ENCODE peak calls at places on chromosomes 3 and 15, in four cellular contexts. Q is heart right ventricle, W is fibroblast of lung, B is psoas muscle. P is an unnamed sample.

GRCh38 chr3:128323206-128324081 is 143.2 kb downstream of the DNAJB8 start:
- DNase-seq in Q (no peak), B (no peak), W (no peak), P (no peak)

GRCh38 chr15:69424748-69425413 is 10.7 kb downstream of the KIF23 start:
- DNase-seq in W (peak), B (no peak), Q (no peak), P (peak)

GRCh38 chr3:73497646-73498406 is 126.9 kb downstream of the PDZRN3 start:
- DNase-seq in W (no peak), B (no peak), Q (no peak), P (no peak)

GRCh38 chr3:57059416-57059815 is 1.0 kb upstream of the SPATA12 start:
- DNase-seq in Q (no peak), W (no peak), B (no peak), P (no peak)

GRCh38 chr15:100726426-100727190 is 124.2 kb downstream of the ASB7 start:
- DNase-seq in Q (no peak), W (peak), B (no peak), P (peak)

GRCh38 chr15:40103864-40104271 is 4.8 kb downstream of the BMF start:
- DNase-seq in B (no peak), Q (no peak), W (peak), P (no peak)

GRCh38 chr3:160319322-160319721 is 79.7 kb downstream of the IFT80 start:
- DNase-seq in B (no peak), W (peak), Q (no peak), P (no peak)

GRCh38 chr15:75916978-75917377 is 13.3 kb downstream of the FBXO22 start:
- DNase-seq in W (no peak), Q (no peak), B (no peak), P (no peak)

GRCh38 chr15:89018235-89018634 is 70.0 kb upstream of the ABHD2 start:
- DNase-seq in B (peak), W (peak), Q (peak), P (no peak)

GRCh38 chr3:52829906-52830463 is 487 bp downstream of the ITIH4 start:
- DNase-seq in W (no peak), Q (no peak), B (no peak), P (no peak)

GRCh38 chr3:64533565-64534317 is 154.1 kb downstream of the ADAMTS9 start:
- DNase-seq in B (peak), W (peak), Q (peak), P (peak)

GRCh38 chr3:147925272-147925671 is 516.1 kb downstream of the ZIC1 start:
- DNase-seq in Q (no peak), B (no peak), W (peak), P (no peak)

GRCh38 chr3:38567498-38567897 is 71.4 kb downstream of the EXOG start:
- DNase-seq in B (no peak), W (no peak), Q (no peak), P (no peak)

GRCh38 chr15:40307421-40308165 is at the start of gene PLCB2:
- DNase-seq in W (no peak), Q (peak), B (no peak), P (no peak)

GRCh38 chr3:141498592-141499223 is 11.9 kb downstream of the RASA2 start:
- DNase-seq in B (no peak), Q (no peak), W (no peak), P (no peak)

GRCh38 chr15:61032600-61033286 is 196.4 kb downstream of the RORA start:
- DNase-seq in Q (no peak), W (no peak), B (no peak), P (no peak)

GRCh38 chr3:112610121-112610520 is 30.8 kb downstream of the CCDC80 start:
- DNase-seq in Q (no peak), W (peak), B (no peak), P (peak)

GRCh38 chr3:58044656-58045055 is 36.4 kb downstream of the FLNB start:
- DNase-seq in Q (no peak), B (no peak), W (peak), P (no peak)

GRCh38 chr15:95558131-95558530 is 772.4 kb upstream of the NR2F2 start:
- DNase-seq in W (peak), Q (no peak), B (no peak), P (peak)

GRCh38 chr15:83066034-83066760 is 855 bp downstream of the BTBD1 start:
- DNase-seq in W (no peak), Q (no peak), B (no peak), P (no peak)

DNA sequence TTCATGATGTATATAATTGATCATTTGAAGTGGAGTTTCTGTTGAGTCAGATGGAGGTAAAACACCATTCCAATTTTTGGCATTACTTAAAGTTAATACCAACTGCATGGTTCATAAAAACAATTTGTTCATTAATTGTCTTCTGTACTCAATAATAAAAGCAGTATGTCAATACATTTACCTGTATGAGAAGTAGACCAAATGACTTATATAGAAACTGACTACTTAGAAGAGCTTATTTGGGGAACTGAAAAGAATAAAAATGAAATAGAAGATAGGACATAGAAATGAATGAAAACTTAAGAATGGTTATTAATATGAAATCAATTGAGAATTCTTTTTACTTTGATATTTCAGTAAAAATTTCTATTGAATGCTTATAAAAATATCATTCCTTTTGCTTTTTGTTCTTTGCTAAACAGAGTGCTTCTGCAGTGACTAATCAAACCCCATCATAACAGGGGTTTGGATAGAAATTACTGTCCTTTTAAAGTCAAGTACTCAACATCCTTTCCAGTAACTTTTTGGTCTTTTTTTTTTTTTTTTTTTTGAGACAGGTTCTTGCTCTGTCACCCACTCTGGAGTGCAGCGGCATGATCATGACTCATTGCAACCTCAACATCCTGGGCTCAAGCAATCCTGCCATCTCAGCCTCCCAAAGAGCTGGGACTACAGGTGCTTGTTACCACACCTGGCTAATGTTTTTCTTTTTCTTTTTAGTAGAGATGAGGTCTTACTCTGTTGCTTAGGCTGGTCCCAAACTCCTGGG is 6.5 kb upstream of the CRYBG3 start:
- DNase-seq in Q (no peak), B (no peak), W (peak), P (no peak)
- TF ChIP-seq CTCF in Q (no peak), B (no peak), W (no peak), P (no peak)

DNA sequence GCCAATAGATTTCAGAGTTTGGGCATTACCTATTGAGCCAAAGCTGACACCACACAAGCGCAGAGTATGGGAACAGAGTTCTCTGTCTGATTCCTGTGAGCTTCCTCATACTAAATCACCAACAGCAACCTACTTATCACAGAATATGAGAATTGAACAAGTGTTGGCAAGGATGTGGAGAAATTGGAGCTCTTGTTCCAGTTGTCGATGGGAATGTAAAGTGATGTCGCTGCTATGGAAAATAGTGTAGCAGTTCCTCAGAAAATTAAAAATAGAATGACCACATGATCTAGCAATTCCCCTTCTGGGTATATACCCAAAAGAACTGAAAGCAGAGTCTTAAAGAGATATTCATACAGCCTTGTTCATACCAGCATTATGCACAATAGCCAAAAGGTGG is 33.4 kb downstream of the CD86 start:
- DNase-seq in W (no peak), Q (no peak), B (no peak), P (no peak)
- H3K4me3 ChIP-seq in W (no peak), Q (no peak), B (no peak), P (no peak)

GRCh38 chr3:188283347-188283746 is 129.4 kb downstream of the LPP start:
- DNase-seq in B (no peak), Q (no peak), W (peak), P (no peak)
- TF ChIP-seq CTCF in B (no peak), Q (no peak), W (no peak), P (peak)

GRCh38 chr15:43776718-43777292 is at the start of gene ELL3:
- DNase-seq in W (peak), B (peak), Q (peak), P (peak)
- H3K4me3 ChIP-seq in W (peak), B (peak), Q (peak), P (peak)

DNA sequence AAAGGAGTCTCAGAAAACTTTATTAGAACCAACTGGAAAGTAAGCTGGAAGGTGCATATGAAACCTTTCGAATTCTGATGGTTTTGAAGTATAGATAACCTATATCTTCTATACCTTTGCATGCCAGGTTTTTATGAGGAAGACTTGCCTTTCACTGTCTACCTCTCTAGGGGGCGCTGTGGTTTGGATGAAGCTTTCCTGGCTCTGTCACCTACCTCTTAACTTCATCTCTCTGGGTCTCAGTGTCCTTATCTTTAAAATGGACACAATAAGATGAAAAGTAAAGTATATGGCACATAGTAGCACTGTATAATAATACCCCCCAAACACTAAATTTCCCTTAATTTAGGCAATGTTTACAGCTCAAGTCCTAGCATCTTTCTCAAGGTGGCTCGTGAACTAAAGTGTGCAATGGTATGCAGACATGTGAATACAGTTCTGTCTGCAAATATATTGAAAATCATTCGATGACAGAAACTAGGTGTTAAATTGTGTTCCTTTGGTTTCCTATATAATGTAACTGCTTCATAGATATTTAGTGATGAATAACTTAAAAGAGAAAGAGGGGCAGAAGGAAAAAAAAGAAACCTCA is 314.3 kb downstream of the CHST2 start:
- DNase-seq in Q (no peak), W (no peak), B (no peak), P (no peak)
- TF ChIP-seq CTCF in Q (peak), W (peak), B (peak), P (peak)

GRCh38 chr3:83224101-83224868 is 1462.8 kb upstream of the GBE1 start:
- DNase-seq in B (no peak), Q (no peak), W (peak), P (peak)
- H3K4me3 ChIP-seq in B (no peak), Q (no peak), W (no peak), P (no peak)

GRCh38 chr15:33963831-33964664 is 4.2 kb upstream of the CHRM5 start:
- DNase-seq in Q (no peak), B (no peak), W (peak), P (peak)
- TF ChIP-seq CTCF in Q (peak), B (peak), W (peak), P (peak)

GRCh38 chr15:56243774-56244236 is at the start of gene RFX7:
- DNase-seq in W (peak), B (peak), Q (peak), P (peak)
- H3K4me3 ChIP-seq in W (peak), B (peak), Q (peak), P (peak)

P was measured in astrocyte of the spinal cord.